ENCODE peak calls at places on chromosome 5, in four cellular contexts. I is psoas muscle, V is neuronal stem cell, Z is spleen. L is an unnamed sample. For H3K9me3, the result is how much of the 10 kb centered on the place peaks cover.

GRCh38 chr5:97541864-97542263 is 358.8 kb upstream of the RIOK2 start:
- DNase-seq in V (no peak), I (no peak), Z (no peak), L (no peak)

GRCh38 chr5:3194684-3195083 is 400.9 kb upstream of the IRX1 start:
- DNase-seq in V (no peak), I (no peak), Z (no peak), L (no peak)

GRCh38 chr5:159913048-159913447 is 3.2 kb upstream of the ADRA1B start:
- DNase-seq in V (no peak), I (no peak), Z (no peak), L (no peak)

GRCh38 chr5:5372511-5372910 is 50.0 kb upstream of the ICE1 start:
- DNase-seq in Z (no peak), V (no peak), I (no peak), L (no peak)

GRCh38 chr5:175742290-175742994 is 84.6 kb downstream of the HRH2 start:
- DNase-seq in I (no peak), V (no peak), Z (no peak), L (no peak)

GRCh38 chr5:60024104-60024503 is 130.6 kb upstream of the PDE4D start:
- DNase-seq in I (no peak), V (no peak), Z (no peak), L (no peak)

GRCh38 chr5:14379739-14380497 is 201.7 kb upstream of the OTULINL start:
- DNase-seq in I (no peak), V (no peak), Z (no peak), L (no peak)

GRCh38 chr5:145218019-145218418 is 617.1 kb downstream of the PRELID2 start:
- DNase-seq in I (no peak), V (no peak), Z (no peak), L (no peak)

GRCh38 chr5:103452666-103453065 is 109.9 kb downstream of the NUDT12 start:
- DNase-seq in V (no peak), I (no peak), Z (no peak), L (no peak)

GRCh38 chr5:177478711-177479646 is 5.5 kb upstream of the DBN1 start:
- DNase-seq in I (peak), Z (peak), V (no peak), L (no peak)

GRCh38 chr5:37668524-37669047 is 171.3 kb downstream of the GDNF start:
- DNase-seq in Z (no peak), I (peak), V (no peak), L (no peak)

GRCh38 chr5:89265511-89266169 is 382.7 kb upstream of the MEF2C start:
- DNase-seq in Z (no peak), V (no peak), I (no peak), L (no peak)

GRCh38 chr5:141349917-141350619 is at the start of gene PCDHGB1:
- DNase-seq in I (no peak), Z (no peak), V (no peak), L (peak)

GRCh38 chr5:176812269-176813259 is 2.2 kb downstream of the UNC5A start:
- DNase-seq in V (peak), I (no peak), Z (no peak), L (peak)

GRCh38 chr5:92605591-92605990 is 975.4 kb downstream of the NR2F1-AS1 start:
- DNase-seq in Z (no peak), V (no peak), I (no peak), L (peak)

GRCh38 chr5:119527346-119527745 is 75.0 kb downstream of the HSD17B4 start:
- DNase-seq in V (no peak), I (no peak), Z (no peak), L (no peak)

GRCh38 chr5:110270-110888 is 18.4 kb downstream of the PLEKHG4B start:
- DNase-seq in Z (no peak), V (no peak), I (no peak), L (no peak)

GRCh38 chr5:148834689-148835088 is 8.3 kb downstream of the ADRB2 start:
- DNase-seq in Z (no peak), V (no peak), I (no peak), L (no peak)

GRCh38 chr5:664994-665360 is 28.2 kb downstream of the TPPP start:
- DNase-seq in I (peak), Z (peak), V (no peak), L (no peak)

GRCh38 chr5:138595396-138595795 is 20.2 kb upstream of the HSPA9 start:
- DNase-seq in I (no peak), Z (no peak), V (no peak), L (no peak)

GRCh38 chr5:147911427-147911826 is 5.1 kb upstream of the C5orf46 start:
- DNase-seq in Z (no peak), V (no peak), I (peak), L (no peak)

GRCh38 chr5:67395790-67396418 is 199.3 kb upstream of the CD180 start:
- DNase-seq in I (no peak), V (no peak), Z (no peak), L (no peak)

GRCh38 chr5:138466900-138467710 is 1.8 kb downstream of the EGR1 start:
- DNase-seq in Z (peak), V (no peak), I (no peak), L (no peak)

GRCh38 chr5:73230264-73231244 is 57.6 kb downstream of the TMEM174 start:
- DNase-seq in V (no peak), Z (no peak), I (no peak), L (no peak)
- H3K4me3 ChIP-seq in V (no peak), Z (no peak), I (no peak), L (no peak)

GRCh38 chr5:179079165-179079987 is 19.2 kb downstream of the ZNF354C start:
- DNase-seq in V (no peak), Z (no peak), I (no peak), L (no peak)

DNA sequence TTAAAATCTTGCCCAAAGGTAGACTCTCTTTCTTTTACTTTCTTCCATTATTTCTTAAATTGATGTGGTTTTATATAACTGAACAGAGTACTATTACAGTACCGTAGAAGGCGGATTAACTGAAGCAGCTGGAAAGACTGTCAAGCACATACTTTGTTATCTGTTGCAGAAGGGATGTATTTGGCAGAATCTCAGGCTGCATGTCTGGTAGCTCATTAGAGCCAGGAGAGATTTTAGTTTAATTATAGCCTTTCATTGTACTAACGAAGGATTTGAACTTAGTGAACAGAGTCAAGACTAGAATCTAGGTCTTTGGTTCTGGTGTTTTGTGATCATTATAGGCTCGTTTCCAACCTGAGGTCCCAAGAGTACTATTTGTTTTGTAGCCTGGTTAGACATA is 20.6 kb downstream of the ZNF354C start:
- DNase-seq in I (no peak), V (no peak), Z (no peak), L (no peak)
- H3K9me3 ChIP-seq in I (half or more), V (under half), Z (half or more), L (under half)

GRCh38 chr5:16179936-16180788 is 571 bp upstream of the MARCHF11 start:
- DNase-seq in V (no peak), I (no peak), Z (no peak), L (no peak)

GRCh38 chr5:16179511-16179935 is at the start of gene MARCHF11:
- DNase-seq in I (no peak), V (peak), Z (no peak), L (no peak)

GRCh38 chr5:16180789-16181082 is 1.1 kb upstream of the MARCHF11 start:
- DNase-seq in V (no peak), I (no peak), Z (no peak), L (no peak)

GRCh38 chr5:16178745-16179372 is 732 bp downstream of the MARCHF11 start:
- DNase-seq in I (peak), V (peak), Z (peak), L (no peak)
- H3K4me3 ChIP-seq in I (no peak), V (peak), Z (no peak), L (no peak)

GRCh38 chr5:78253201-78253600 is 41.3 kb downstream of the AP3B1 start:
- DNase-seq in V (no peak), Z (no peak), I (no peak), L (no peak)
- H3K9me3 ChIP-seq in V (under half), Z (under half), I (under half), L (under half)

DNA sequence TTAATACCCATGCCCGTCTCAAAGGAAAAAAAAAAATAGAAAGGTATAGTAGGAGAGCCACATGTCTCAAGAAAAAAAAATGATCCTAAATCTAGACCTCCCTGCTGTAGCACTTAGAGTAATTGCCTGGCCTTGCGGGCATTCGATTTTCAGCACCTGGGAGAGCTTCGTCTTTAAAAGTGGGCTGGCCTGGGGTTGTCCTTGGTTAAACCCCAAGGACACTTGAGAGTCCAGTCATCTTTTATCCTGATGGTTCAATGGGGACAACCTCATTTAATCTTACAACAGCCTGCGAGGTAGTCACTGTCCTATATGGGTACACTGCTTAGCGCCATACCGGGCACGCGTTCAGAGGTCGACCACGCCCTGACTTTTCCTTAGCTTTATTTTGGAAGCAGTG is 60.1 kb downstream of the MAT2B start:
- DNase-seq in Z (no peak), I (no peak), V (no peak), L (no peak)
- H3K4me3 ChIP-seq in Z (peak), I (peak), V (peak), L (no peak)

GRCh38 chr5:178526796-178527457 is 63.3 kb downstream of the COL23A1 start:
- DNase-seq in I (no peak), Z (peak), V (no peak), L (no peak)
- H3K9me3 ChIP-seq in I (under half), Z (under half), V (under half), L (under half)

GRCh38 chr5:108801776-108802175 is 54.1 kb downstream of the FER start:
- DNase-seq in I (no peak), Z (no peak), V (no peak), L (no peak)
- H3K4me3 ChIP-seq in I (no peak), Z (no peak), V (no peak), L (no peak)

GRCh38 chr5:51272957-51273356 is 110.3 kb upstream of the ISL1 start:
- DNase-seq in Z (no peak), V (no peak), I (no peak), L (no peak)
- H3K9me3 ChIP-seq in Z (under half), V (under half), I (under half), L (under half)

DNA sequence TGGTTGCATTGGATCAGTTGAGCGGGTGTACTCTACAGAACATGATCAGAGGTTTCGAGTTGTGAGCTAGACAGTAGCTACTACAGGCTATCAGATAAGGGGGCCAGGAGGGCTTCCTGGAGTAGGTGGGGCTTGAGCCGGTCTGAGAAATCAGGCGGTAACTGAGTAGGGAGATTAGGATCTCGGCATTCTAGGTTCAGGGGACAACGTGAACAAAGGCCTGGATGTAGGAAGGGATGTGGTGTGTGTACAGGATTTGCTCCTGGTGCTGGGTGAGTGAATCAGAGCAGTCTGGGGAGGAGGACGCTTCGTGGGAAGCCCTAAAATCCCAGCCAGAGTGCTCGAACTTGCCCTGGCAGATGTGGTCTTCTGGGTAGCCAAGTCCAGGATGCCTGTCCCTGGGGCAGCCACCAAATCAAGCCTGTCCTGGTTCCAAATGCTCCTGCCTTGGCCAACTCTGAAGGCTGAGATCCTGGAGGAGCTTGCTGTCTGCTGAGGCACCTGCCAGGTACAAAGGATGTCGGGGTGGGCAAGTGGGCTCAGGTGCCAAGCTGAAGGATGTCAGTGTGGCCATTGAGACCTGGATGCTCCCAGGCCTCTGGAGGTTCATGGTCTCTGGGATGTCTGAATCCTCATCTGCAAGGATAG is 33.4 kb downstream of the STC2 start:
- DNase-seq in Z (no peak), V (no peak), I (no peak), L (no peak)
- H3K4me3 ChIP-seq in Z (no peak), V (no peak), I (no peak), L (no peak)

L was measured in HAP-1.